ENCODE peak calls at places on chromosomes 5 and 9, in nine cellular contexts. U is cardiac muscle cell; I is psoas muscle; A is CD8-positive, alpha-beta T cell; D is mammary epithelial cell; Y is prostate gland; G is lung; X is foreskin keratinocyte; B is H1. W is an unnamed sample. For H3K4me1 and H3K27me3, the result is how much of the 10 kb centered on the place peaks cover.

GRCh38 chr5:79759436-79759835 is 69.8 kb downstream of the CMYA5 start:
- DNase-seq in U (no peak), I (no peak), A (no peak), D (peak), Y (no peak), G (no peak), X (peak), B (no peak), W (no peak)

GRCh38 chr5:78677777-78678668 is 29.5 kb upstream of the LHFPL2 start:
- DNase-seq in U (no peak), I (peak), A (no peak), D (peak), Y (no peak), G (no peak), X (peak), B (no peak), W (peak)

GRCh38 chr9:120043448-120043847 is 536.5 kb downstream of the CDK5RAP2 start:
- DNase-seq in U (no peak), I (no peak), A (no peak), D (peak), Y (peak), G (no peak), X (peak), B (no peak), W (no peak)

GRCh38 chr9:38089387-38090165 is 20.5 kb upstream of the SHB start:
- DNase-seq in U (no peak), I (no peak), A (no peak), D (no peak), Y (no peak), G (no peak), X (no peak), B (no peak), W (no peak)

GRCh38 chr9:107335331-107335730 is 52.3 kb downstream of the RAD23B start:
- DNase-seq in U (no peak), I (no peak), A (no peak), D (no peak), Y (no peak), G (no peak), X (no peak), B (no peak), W (no peak)

GRCh38 chr9:23587903-23588302 is 238.1 kb downstream of the ELAVL2 start:
- DNase-seq in U (no peak), I (no peak), A (no peak), D (no peak), Y (no peak), G (no peak), X (no peak), B (peak), W (no peak)

GRCh38 chr5:14204785-14205321 is 61.7 kb downstream of the TRIO start:
- DNase-seq in U (no peak), I (peak), A (no peak), D (peak), Y (peak), G (peak), X (peak), B (no peak), W (peak)

GRCh38 chr5:147408980-147409379 is 100.9 kb downstream of the DPYSL3 start:
- DNase-seq in U (no peak), I (no peak), A (no peak), D (no peak), Y (no peak), G (no peak), X (no peak), B (no peak), W (no peak)

GRCh38 chr5:173108914-173109313 is 35.4 kb upstream of the BNIP1 start:
- DNase-seq in U (no peak), I (no peak), A (no peak), D (no peak), Y (no peak), G (no peak), X (no peak), B (no peak), W (no peak)

GRCh38 chr9:89367281-89367680 is 49.0 kb downstream of the SECISBP2 start:
- DNase-seq in U (no peak), I (no peak), A (no peak), D (no peak), Y (no peak), G (no peak), X (no peak), B (no peak), W (no peak)

GRCh38 chr9:133351908-133352634 is 4.1 kb downstream of the RPL7A start:
- DNase-seq in U (peak), I (no peak), A (no peak), D (peak), Y (no peak), G (no peak), X (no peak), B (peak), W (peak)

DNA sequence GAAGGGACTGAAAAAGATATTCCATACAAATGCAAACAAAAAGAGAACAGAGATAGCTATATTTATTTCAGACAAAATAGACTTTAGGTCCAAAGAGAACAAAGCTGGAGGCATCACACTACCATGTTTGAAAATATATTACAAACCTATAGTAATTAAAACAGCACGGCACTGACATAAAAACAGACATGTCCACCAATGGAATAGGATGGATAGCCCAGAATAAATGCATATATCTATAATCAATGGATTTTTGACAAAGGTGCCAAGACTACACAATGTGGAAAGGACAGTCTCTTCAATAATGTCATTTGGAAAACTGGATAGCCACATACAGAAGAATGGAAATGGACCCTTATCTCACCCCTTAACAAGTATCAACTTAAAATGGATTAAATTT is 10.2 kb downstream of the PRKAA1 start:
- DNase-seq in U (no peak), I (no peak), A (no peak), D (no peak), Y (no peak), G (no peak), X (no peak), B (no peak), W (no peak)
- TF ChIP-seq CTCF in U (no peak), I (no peak), A (no peak), D (no peak), Y (no peak), G (no peak), X (no peak), B (no peak), W (no peak)

DNA sequence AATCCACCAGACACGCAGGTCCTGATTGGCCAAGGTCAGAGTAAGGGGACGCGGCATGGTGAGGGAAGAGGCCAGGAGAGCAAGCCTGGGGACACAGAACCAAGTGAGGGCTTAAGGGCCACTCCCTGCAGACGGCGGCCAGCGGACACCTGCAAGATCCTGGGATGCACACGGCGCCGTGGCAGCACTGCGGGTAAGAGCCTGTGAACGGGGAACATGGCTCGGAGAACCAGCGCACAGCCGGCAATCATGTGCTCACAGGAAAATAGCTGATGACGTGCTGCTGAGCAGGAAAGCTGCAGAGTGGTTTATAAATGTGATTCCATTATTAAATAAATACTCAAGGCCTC is 27.0 kb upstream of the NSMF start:
- DNase-seq in U (no peak), I (no peak), A (no peak), D (no peak), Y (no peak), G (no peak), X (no peak), B (no peak), W (no peak)
- H3K4me1 ChIP-seq in U (under half), I (under half), A (under half), D (under half), Y (under half), G (under half), X (under half), B (under half), W (under half)

GRCh38 chr9:14906000-14906399 is 4.2 kb downstream of the FREM1 start:
- DNase-seq in U (no peak), I (no peak), A (no peak), D (no peak), Y (no peak), G (no peak), X (no peak), B (no peak), W (no peak)

GRCh38 chr9:14907360-14907685 is 2.9 kb downstream of the FREM1 start:
- DNase-seq in U (peak), I (no peak), A (no peak), D (no peak), Y (no peak), G (no peak), X (no peak), B (no peak), W (no peak)

GRCh38 chr9:14908221-14909206 is 1.7 kb downstream of the FREM1 start:
- DNase-seq in U (peak), I (no peak), A (no peak), D (no peak), Y (no peak), G (no peak), X (no peak), B (no peak), W (no peak)

GRCh38 chr9:14909631-14910177 is 524 bp downstream of the FREM1 start:
- DNase-seq in U (peak), I (no peak), A (no peak), D (no peak), Y (peak), G (no peak), X (no peak), B (no peak), W (no peak)

DNA sequence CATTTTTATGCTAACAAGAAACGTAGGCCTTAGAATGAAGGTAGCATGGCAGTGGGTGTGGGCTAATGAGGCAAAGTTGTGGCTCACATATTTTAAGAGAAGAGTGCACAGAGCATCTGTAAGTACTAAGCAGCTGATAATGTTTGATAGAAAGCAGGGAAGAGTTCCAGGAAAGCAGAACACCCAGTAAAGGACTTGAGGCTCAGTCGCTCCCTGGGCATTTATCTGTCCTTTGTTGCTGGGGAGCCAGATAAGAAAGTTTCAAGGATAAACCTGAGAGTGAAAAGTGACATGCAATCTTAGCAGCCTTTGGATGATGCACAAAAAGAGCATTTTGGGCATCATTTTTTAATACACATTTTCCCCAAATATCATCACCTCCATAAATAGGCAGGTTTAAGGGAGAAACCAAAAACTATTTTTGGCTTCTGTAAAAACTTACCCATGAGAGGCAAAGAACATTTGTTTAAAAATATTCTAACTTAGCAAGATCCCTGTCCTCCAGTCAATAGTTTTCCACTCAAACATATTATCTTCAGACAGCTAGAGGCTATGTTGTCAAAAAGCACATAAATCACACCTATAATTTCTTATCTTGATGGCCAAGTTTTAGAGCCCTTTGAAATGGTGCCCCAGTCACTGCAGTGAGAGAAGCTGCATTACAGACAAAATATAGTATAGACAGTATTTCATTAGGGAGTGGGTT is 3.4 kb downstream of the FREM1 start:
- DNase-seq in U (peak), I (no peak), A (no peak), D (no peak), Y (no peak), G (no peak), X (no peak), B (no peak), W (no peak)
- H3K27me3 ChIP-seq in U (under half), I (under half), A (under half), D (under half), Y (under half), G (under half), X (under half), B (under half), W (under half)

DNA sequence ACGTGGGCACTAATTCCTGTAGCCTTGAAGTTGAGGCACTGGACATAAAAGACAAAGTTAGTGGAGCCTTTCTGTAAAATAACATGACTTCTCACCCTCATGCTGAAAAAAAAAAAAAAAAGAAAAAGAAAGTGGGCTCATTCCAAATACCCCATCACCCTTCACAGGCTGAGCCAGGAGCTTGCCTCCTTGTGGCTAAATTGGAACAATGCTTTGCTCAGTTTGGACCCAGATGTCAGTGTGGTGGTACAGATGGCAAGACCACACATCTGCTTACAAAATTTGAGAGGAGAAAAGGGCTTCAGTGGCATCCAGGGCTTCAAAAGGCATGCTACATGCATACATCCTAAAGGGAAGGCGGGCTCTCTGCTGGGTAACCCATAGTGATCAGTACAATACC is 342.8 kb downstream of the EBF1 start:
- DNase-seq in U (no peak), I (no peak), A (no peak), D (no peak), Y (no peak), G (no peak), X (no peak), B (no peak), W (no peak)
- TF ChIP-seq CTCF in U (no peak), I (no peak), A (no peak), D (peak), Y (no peak), G (no peak), X (no peak), B (peak), W (peak)

DNA sequence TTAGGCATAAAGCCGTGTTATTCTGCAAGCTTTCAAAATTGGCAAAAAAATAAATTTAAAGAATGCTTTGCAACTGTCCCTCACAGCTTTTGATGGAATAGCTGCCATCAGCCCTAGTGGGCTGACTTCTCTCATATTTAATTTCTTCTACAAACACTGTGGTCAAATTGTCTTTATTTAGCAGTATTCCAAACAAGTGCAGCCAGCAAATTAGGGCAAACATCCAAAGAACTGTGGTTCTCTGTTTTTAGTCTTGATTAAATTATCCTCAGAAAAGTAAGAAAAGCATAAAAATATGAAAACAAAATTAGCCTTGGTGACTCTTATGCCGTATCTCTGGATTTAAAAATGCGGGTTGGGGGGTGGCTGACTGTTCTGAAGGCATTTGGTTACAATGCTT is 95.8 kb upstream of the RETREG1 start:
- DNase-seq in U (no peak), I (no peak), A (no peak), D (no peak), Y (no peak), G (no peak), X (no peak), B (no peak), W (no peak)
- H3K4me1 ChIP-seq in U (under half), I (under half), A (under half), D (under half), Y (under half), G (under half), X (under half), B (under half), W (under half)

DNA sequence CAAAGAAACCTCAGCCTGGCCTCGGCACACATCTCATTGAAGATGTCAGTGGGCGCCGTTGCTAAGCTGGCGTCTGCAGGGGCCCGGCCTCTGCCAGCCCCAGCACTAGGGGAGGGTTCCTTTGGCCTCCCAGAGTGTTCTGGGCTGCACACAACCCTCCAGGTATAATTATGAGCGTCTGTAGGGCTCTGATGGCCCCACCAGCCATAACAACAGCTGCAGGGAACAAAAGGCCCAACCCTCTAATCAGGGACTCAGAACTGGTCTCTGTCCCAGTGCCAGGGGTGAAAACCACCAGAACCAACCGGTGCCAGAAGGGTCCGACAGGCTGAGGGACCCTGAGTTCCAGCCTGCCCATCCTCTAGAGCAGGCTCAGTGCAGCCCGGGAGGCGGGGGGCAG is 39.5 kb upstream of the SLC12A7 start:
- DNase-seq in U (no peak), I (no peak), A (no peak), D (no peak), Y (no peak), G (no peak), X (no peak), B (no peak), W (no peak)
- H3K27me3 ChIP-seq in U (under half), I (under half), A (under half), D (under half), Y (under half), G (under half), X (under half), B (under half), W (under half)

DNA sequence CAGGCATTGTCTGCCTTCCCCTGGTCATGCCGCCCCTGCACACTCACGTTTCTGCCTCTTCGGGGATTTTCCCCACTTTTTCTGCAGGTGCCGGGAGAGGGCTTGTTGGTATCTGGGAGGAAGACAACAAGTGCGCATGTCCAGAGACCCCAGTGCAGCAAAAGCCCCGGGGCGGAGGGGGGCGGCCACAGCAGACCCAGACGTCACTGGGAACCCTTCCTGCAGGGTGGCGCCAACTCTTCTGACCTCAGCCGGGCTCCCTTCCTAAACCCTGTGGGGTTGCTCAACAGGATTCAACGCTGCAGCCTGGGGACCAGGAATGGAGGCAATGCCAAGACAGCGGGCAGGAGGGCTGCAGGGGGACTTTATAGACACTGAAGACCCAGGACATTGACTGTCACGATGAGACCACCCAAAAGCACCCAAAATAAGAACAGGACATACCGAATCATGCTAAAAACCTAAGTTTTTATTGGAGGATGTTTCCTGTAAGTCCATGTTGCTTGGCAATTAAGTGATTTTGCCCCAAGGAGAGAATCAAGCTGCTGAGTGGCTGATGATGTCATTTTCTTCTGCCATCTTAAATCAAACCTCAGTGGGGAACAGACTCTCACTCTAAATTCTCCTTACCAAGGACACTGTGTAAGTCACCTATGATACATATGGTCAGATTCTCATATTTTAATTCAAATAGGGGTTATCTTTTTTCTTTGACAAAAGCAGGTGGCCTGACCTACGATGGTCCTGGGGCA is 62.9 kb upstream of the SIMC1 start:
- DNase-seq in U (no peak), I (no peak), A (no peak), D (no peak), Y (no peak), G (no peak), X (no peak), B (peak), W (no peak)
- TF ChIP-seq CTCF in U (no peak), I (no peak), A (no peak), D (no peak), Y (no peak), G (no peak), X (no peak), B (no peak), W (no peak)

GRCh38 chr5:140337880-140338279 is 8.5 kb downstream of the HBEGF start:
- DNase-seq in U (no peak), I (no peak), A (no peak), D (peak), Y (no peak), G (no peak), X (peak), B (no peak), W (no peak)
- H3K4me1 ChIP-seq in U (under half), I (half or more), A (under half), D (half or more), Y (under half), G (under half), X (under half), B (under half), W (under half)